ENCODE peak calls at places on chromosomes 7 and 10, in five cellular contexts. One of them, this sample, is unnamed.

GRCh38 chr10:28991738-28992270 is 297.1 kb upstream of the LYZL1 start:
- DNase-seq in HCT116: peak; percentile 68
- DNase-seq in K562: peak; percentile 73
- DNase-seq in GM12878: no peak
- DNase-seq in H1: peak; percentile 17
- DNase-seq in this sample: peak; percentile 63

GRCh38 chr10:80122746-80123145 is 9.8 kb upstream of the PLAC9 start:
- DNase-seq in HCT116: no peak
- DNase-seq in K562: no peak
- DNase-seq in GM12878: no peak
- DNase-seq in H1: no peak
- DNase-seq in this sample: no peak

GRCh38 chr10:127296696-127297095 is 100.3 kb upstream of the INSYN2A start:
- DNase-seq in HCT116: no peak
- DNase-seq in K562: no peak
- DNase-seq in GM12878: no peak
- DNase-seq in H1: no peak
- DNase-seq in this sample: no peak

GRCh38 chr10:131702521-131703356 is 198.1 kb upstream of the PPP2R2D start:
- DNase-seq in HCT116: no peak
- DNase-seq in K562: no peak
- DNase-seq in GM12878: no peak
- DNase-seq in H1: no peak
- DNase-seq in this sample: no peak

GRCh38 chr10:10589540-10589939 is 428.1 kb upstream of the CELF2 start:
- DNase-seq in HCT116: no peak
- DNase-seq in K562: no peak
- DNase-seq in GM12878: no peak
- DNase-seq in H1: no peak
- DNase-seq in this sample: no peak

GRCh38 chr10:25699631-25700030 is 234.4 kb upstream of the MYO3A start:
- DNase-seq in HCT116: no peak
- DNase-seq in K562: no peak
- DNase-seq in GM12878: no peak
- DNase-seq in H1: no peak
- DNase-seq in this sample: no peak

GRCh38 chr7:111914287-111914686 is 291.9 kb downstream of the DOCK4 start:
- DNase-seq in HCT116: no peak
- DNase-seq in K562: no peak
- DNase-seq in GM12878: no peak
- DNase-seq in H1: no peak
- DNase-seq in this sample: no peak

GRCh38 chr7:192035-192649 is at the start of gene FAM20C:
- DNase-seq in HCT116: peak; percentile 23
- DNase-seq in K562: no peak
- DNase-seq in GM12878: no peak
- DNase-seq in H1: no peak
- DNase-seq in this sample: no peak

GRCh38 chr10:87585565-87586514 is 73.8 kb upstream of the PAPSS2 start:
- DNase-seq in HCT116: peak; percentile 70
- DNase-seq in K562: no peak
- DNase-seq in GM12878: no peak
- DNase-seq in H1: no peak
- DNase-seq in this sample: no peak

GRCh38 chr7:36878288-36878687 is 154.0 kb upstream of the AOAH start:
- DNase-seq in HCT116: no peak
- DNase-seq in K562: no peak
- DNase-seq in GM12878: no peak
- DNase-seq in H1: no peak
- DNase-seq in this sample: no peak

GRCh38 chr10:103278862-103279298 is 1.9 kb downstream of the INA start:
- DNase-seq in HCT116: no peak
- DNase-seq in K562: peak; percentile 19
- DNase-seq in GM12878: no peak
- DNase-seq in H1: no peak
- DNase-seq in this sample: peak; percentile 30

GRCh38 chr10:77564781-77565589 is 72.6 kb downstream of the KCNMA1 start:
- DNase-seq in HCT116: no peak
- DNase-seq in K562: no peak
- DNase-seq in GM12878: no peak
- DNase-seq in H1: peak; percentile 82
- DNase-seq in this sample: peak; percentile 87

GRCh38 chr10:58857251-58857650 is 319.2 kb upstream of the PHYHIPL start:
- DNase-seq in HCT116: no peak
- DNase-seq in K562: no peak
- DNase-seq in GM12878: no peak
- DNase-seq in H1: no peak
- DNase-seq in this sample: no peak
- TF ChIP-seq ZNF274 in HCT116: no peak
- TF ChIP-seq ZNF274 in K562: no peak
- TF ChIP-seq ZNF274 in GM12878: no peak
- TF ChIP-seq ZNF274 in H1: no peak
- TF ChIP-seq ZNF274 in this sample: no peak

GRCh38 chr7:93202594-93203273 is 23.5 kb downstream of the HEPACAM2 start:
- DNase-seq in HCT116: no peak
- DNase-seq in K562: no peak
- DNase-seq in GM12878: no peak
- DNase-seq in H1: no peak
- DNase-seq in this sample: no peak
- TF ChIP-seq ZNF274 in HCT116: no peak
- TF ChIP-seq ZNF274 in K562: no peak
- TF ChIP-seq ZNF274 in GM12878: no peak
- TF ChIP-seq ZNF274 in H1: no peak
- TF ChIP-seq ZNF274 in this sample: no peak

GRCh38 chr7:155415093-155415492 is 42.8 kb upstream of the EN2 start:
- DNase-seq in HCT116: no peak
- DNase-seq in K562: no peak
- DNase-seq in GM12878: no peak
- DNase-seq in H1: no peak
- DNase-seq in this sample: no peak

GRCh38 chr7:155418941-155419755 is 38.8 kb upstream of the EN2 start:
- DNase-seq in HCT116: no peak
- DNase-seq in K562: no peak
- DNase-seq in GM12878: no peak
- DNase-seq in H1: no peak
- DNase-seq in this sample: no peak

GRCh38 chr7:155420116-155420515 is 37.8 kb upstream of the EN2 start:
- DNase-seq in HCT116: no peak
- DNase-seq in K562: no peak
- DNase-seq in GM12878: no peak
- DNase-seq in H1: no peak
- DNase-seq in this sample: no peak

GRCh38 chr7:155416646-155417380 is 41.1 kb upstream of the EN2 start:
- DNase-seq in HCT116: no peak
- DNase-seq in K562: no peak
- DNase-seq in GM12878: no peak
- DNase-seq in H1: no peak
- DNase-seq in this sample: no peak

DNA sequence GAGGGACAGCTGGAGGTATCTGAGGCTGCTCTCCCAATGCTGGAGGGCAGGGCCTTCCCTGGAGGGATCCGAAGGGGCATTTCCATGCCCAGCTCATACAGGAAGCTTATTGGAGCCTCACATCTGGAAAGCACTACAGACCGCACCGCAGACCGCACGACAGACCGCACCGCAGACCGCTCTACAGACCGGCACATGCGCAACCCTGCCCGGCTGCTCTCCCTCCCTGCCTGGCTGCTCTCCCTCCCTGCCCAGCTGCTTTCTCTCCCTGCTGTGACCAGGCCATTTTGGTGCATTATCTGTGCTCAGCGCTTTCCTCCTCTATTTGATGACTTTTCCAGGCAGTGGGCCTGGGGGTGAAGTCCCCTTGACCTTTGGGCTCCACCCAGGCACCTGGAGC is 39.6 kb upstream of the EN2 start:
- DNase-seq in HCT116: no peak
- DNase-seq in K562: no peak
- DNase-seq in GM12878: no peak
- DNase-seq in H1: no peak
- DNase-seq in this sample: no peak
- TF ChIP-seq ZNF274 in HCT116: no peak
- TF ChIP-seq ZNF274 in K562: no peak
- TF ChIP-seq ZNF274 in GM12878: no peak
- TF ChIP-seq ZNF274 in H1: no peak
- TF ChIP-seq ZNF274 in this sample: no peak

GRCh38 chr10:5183923-5184322 is 1.0 kb downstream of the AKR1C8 start:
- DNase-seq in HCT116: no peak
- DNase-seq in K562: no peak
- DNase-seq in GM12878: no peak
- DNase-seq in H1: no peak
- DNase-seq in this sample: no peak
- TF ChIP-seq ZNF274 in HCT116: no peak
- TF ChIP-seq ZNF274 in K562: no peak
- TF ChIP-seq ZNF274 in GM12878: no peak
- TF ChIP-seq ZNF274 in H1: no peak
- TF ChIP-seq ZNF274 in this sample: no peak

GRCh38 chr7:32104766-32105165 is 34.6 kb upstream of the PDE1C start:
- DNase-seq in HCT116: no peak
- DNase-seq in K562: no peak
- DNase-seq in GM12878: no peak
- DNase-seq in H1: no peak
- DNase-seq in this sample: no peak

GRCh38 chr7:32103361-32103760 is 33.2 kb upstream of the PDE1C start:
- DNase-seq in HCT116: no peak
- DNase-seq in K562: no peak
- DNase-seq in GM12878: no peak
- DNase-seq in H1: no peak
- DNase-seq in this sample: no peak

DNA sequence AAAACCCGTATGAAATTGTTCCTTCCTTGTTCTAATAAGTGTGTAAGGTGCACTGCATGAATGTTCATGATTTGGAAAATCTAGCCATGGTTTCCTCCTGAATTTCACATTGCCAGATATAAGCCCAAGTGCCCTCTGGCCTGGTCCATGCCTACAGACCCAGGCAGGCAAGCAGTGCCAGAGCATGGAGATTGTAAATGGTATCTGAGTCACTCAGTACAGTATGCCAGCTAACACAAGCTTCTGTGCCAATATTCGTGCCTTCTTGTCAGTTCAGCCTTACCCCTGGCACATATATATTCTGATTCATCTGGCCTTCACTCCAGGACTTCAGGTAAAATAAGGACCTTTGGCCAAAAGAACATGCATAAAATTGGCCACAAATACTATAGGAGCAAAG is 38.4 kb upstream of the PDE1C start:
- DNase-seq in HCT116: no peak
- DNase-seq in K562: no peak
- DNase-seq in GM12878: no peak
- DNase-seq in H1: no peak
- DNase-seq in this sample: no peak
- TF ChIP-seq ZNF274 in HCT116: no peak
- TF ChIP-seq ZNF274 in K562: no peak
- TF ChIP-seq ZNF274 in GM12878: no peak
- TF ChIP-seq ZNF274 in H1: no peak
- TF ChIP-seq ZNF274 in this sample: no peak

GRCh38 chr7:33486626-33487025 is 357.3 kb downstream of the BBS9 start:
- DNase-seq in HCT116: no peak
- DNase-seq in K562: no peak
- DNase-seq in GM12878: no peak
- DNase-seq in H1: no peak
- DNase-seq in this sample: no peak

GRCh38 chr7:33487998-33488682 is 358.8 kb downstream of the BBS9 start:
- DNase-seq in HCT116: no peak
- DNase-seq in K562: no peak
- DNase-seq in GM12878: no peak
- DNase-seq in H1: no peak
- DNase-seq in this sample: no peak

DNA sequence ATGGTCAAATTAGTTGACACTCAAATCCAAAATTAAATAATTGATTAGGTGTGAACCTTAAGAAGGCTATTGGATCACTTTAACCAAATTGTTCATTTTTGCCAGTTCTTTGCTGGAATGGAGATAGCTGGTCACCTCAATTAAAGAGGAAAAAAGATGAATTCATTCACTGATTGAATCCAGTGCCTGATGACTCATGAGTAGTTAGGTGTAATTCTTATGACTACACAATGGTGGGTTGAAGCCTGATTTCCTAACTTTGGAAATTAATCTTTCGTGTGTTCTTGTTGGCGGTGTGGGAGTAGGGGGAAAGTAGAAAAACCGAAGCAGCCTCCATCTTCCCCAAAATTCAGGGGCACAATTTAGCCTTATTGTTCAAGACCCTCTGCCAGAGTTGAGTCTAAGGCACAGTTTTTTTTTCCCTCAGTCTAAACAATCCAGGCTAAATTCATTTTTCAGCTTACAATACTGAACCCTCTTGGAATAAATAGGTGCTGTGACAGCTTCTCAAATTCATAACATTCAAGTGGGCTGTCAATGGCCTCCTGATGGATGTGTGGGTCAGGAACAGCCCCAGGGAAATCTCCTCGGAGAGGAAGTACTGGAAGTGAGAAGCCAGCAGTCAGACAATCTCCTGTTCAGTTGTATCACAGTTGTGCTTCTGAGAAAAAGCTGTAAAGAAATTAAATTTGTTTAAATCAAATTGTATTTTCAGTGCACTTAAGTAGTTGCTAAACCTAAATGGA is 356.6 kb downstream of the BBS9 start:
- DNase-seq in HCT116: no peak
- DNase-seq in K562: no peak
- DNase-seq in GM12878: no peak
- DNase-seq in H1: no peak
- DNase-seq in this sample: no peak
- TF ChIP-seq ZNF274 in HCT116: no peak
- TF ChIP-seq ZNF274 in K562: no peak
- TF ChIP-seq ZNF274 in GM12878: no peak
- TF ChIP-seq ZNF274 in H1: no peak
- TF ChIP-seq ZNF274 in this sample: no peak